ENCODE peak calls at places on chromosomes 4 and X, in nine cellular contexts. One of them, this sample, is unnamed. For H3K4me1, the result is how much of the 10 kb centered on the place peaks cover.

GRCh38 chr4:53767503-53767902 is 176.2 kb upstream of the LNX1 start:
- DNase-seq in gastrocnemius medialis: no peak
- DNase-seq in astrocyte: peak
- DNase-seq in cardiac muscle cell: no peak
- DNase-seq in stomach: no peak
- DNase-seq in upper lobe of right lung: no peak
- DNase-seq in kidney: no peak
- DNase-seq in A549: no peak
- DNase-seq in psoas muscle: no peak
- DNase-seq in this sample: no peak

GRCh38 chr4:153806073-153806472 is 17.2 kb upstream of the SFRP2 start:
- DNase-seq in gastrocnemius medialis: no peak
- DNase-seq in cardiac muscle cell: no peak
- DNase-seq in stomach: no peak
- DNase-seq in astrocyte: no peak
- DNase-seq in A549: no peak
- DNase-seq in psoas muscle: no peak
- DNase-seq in upper lobe of right lung: peak
- DNase-seq in kidney: peak
- DNase-seq in this sample: no peak

GRCh38 chr4:134024251-134024650 is 177.3 kb downstream of the PABPC4L start:
- DNase-seq in A549: no peak
- DNase-seq in upper lobe of right lung: no peak
- DNase-seq in astrocyte: peak
- DNase-seq in psoas muscle: no peak
- DNase-seq in cardiac muscle cell: peak
- DNase-seq in gastrocnemius medialis: no peak
- DNase-seq in kidney: no peak
- DNase-seq in stomach: no peak
- DNase-seq in this sample: no peak

GRCh38 chr4:38190717-38191178 is 230.6 kb downstream of the PTTG2 start:
- DNase-seq in A549: no peak
- DNase-seq in psoas muscle: peak
- DNase-seq in stomach: no peak
- DNase-seq in astrocyte: peak
- DNase-seq in upper lobe of right lung: no peak
- DNase-seq in gastrocnemius medialis: peak
- DNase-seq in cardiac muscle cell: peak
- DNase-seq in kidney: peak
- DNase-seq in this sample: no peak

GRCh38 chrX:70089575-70090297 is 27.5 kb downstream of the OTUD6A start:
- DNase-seq in cardiac muscle cell: no peak
- DNase-seq in A549: no peak
- DNase-seq in astrocyte: peak
- DNase-seq in psoas muscle: no peak
- DNase-seq in gastrocnemius medialis: no peak
- DNase-seq in stomach: no peak
- DNase-seq in upper lobe of right lung: no peak
- DNase-seq in kidney: no peak
- DNase-seq in this sample: no peak

GRCh38 chr4:109946120-109946519 is 33.4 kb downstream of the EGF start:
- DNase-seq in upper lobe of right lung: no peak
- DNase-seq in gastrocnemius medialis: no peak
- DNase-seq in stomach: no peak
- DNase-seq in psoas muscle: no peak
- DNase-seq in astrocyte: no peak
- DNase-seq in cardiac muscle cell: no peak
- DNase-seq in kidney: no peak
- DNase-seq in A549: no peak
- DNase-seq in this sample: no peak

GRCh38 chr4:126583509-126583908 is 1049.2 kb upstream of the INTU start:
- DNase-seq in astrocyte: no peak
- DNase-seq in cardiac muscle cell: peak
- DNase-seq in A549: no peak
- DNase-seq in kidney: no peak
- DNase-seq in stomach: no peak
- DNase-seq in psoas muscle: no peak
- DNase-seq in upper lobe of right lung: no peak
- DNase-seq in gastrocnemius medialis: no peak
- DNase-seq in this sample: no peak

GRCh38 chrX:8813036-8813435 is 11.9 kb upstream of the FAM9A start:
- DNase-seq in upper lobe of right lung: no peak
- DNase-seq in cardiac muscle cell: no peak
- DNase-seq in A549: no peak
- DNase-seq in gastrocnemius medialis: no peak
- DNase-seq in astrocyte: no peak
- DNase-seq in kidney: no peak
- DNase-seq in psoas muscle: no peak
- DNase-seq in stomach: no peak
- DNase-seq in this sample: no peak

GRCh38 chrX:53266175-53266574 is 15.2 kb downstream of the IQSEC2 start:
- DNase-seq in A549: no peak
- DNase-seq in gastrocnemius medialis: no peak
- DNase-seq in kidney: no peak
- DNase-seq in stomach: no peak
- DNase-seq in psoas muscle: no peak
- DNase-seq in astrocyte: no peak
- DNase-seq in upper lobe of right lung: no peak
- DNase-seq in cardiac muscle cell: no peak
- DNase-seq in this sample: no peak

GRCh38 chrX:150225266-150225665 is 137.9 kb upstream of the MAMLD1 start:
- DNase-seq in astrocyte: no peak
- DNase-seq in A549: no peak
- DNase-seq in stomach: no peak
- DNase-seq in cardiac muscle cell: no peak
- DNase-seq in gastrocnemius medialis: no peak
- DNase-seq in kidney: no peak
- DNase-seq in upper lobe of right lung: no peak
- DNase-seq in psoas muscle: no peak
- DNase-seq in this sample: no peak

GRCh38 chr4:164943192-164943591 is 34.3 kb downstream of the TRIM61 start:
- DNase-seq in A549: no peak
- DNase-seq in cardiac muscle cell: no peak
- DNase-seq in upper lobe of right lung: no peak
- DNase-seq in gastrocnemius medialis: no peak
- DNase-seq in astrocyte: no peak
- DNase-seq in kidney: no peak
- DNase-seq in psoas muscle: no peak
- DNase-seq in stomach: no peak
- DNase-seq in this sample: no peak
- H3K4me1 ChIP-seq in A549: under half
- H3K4me1 ChIP-seq in cardiac muscle cell: under half
- H3K4me1 ChIP-seq in upper lobe of right lung: under half
- H3K4me1 ChIP-seq in gastrocnemius medialis: under half
- H3K4me1 ChIP-seq in astrocyte: under half
- H3K4me1 ChIP-seq in kidney: under half
- H3K4me1 ChIP-seq in psoas muscle: under half
- H3K4me1 ChIP-seq in stomach: under half
- H3K4me1 ChIP-seq in this sample: under half

GRCh38 chr4:75490155-75490554 is 24.0 kb downstream of the RCHY1 start:
- DNase-seq in gastrocnemius medialis: no peak
- DNase-seq in psoas muscle: no peak
- DNase-seq in cardiac muscle cell: no peak
- DNase-seq in kidney: no peak
- DNase-seq in astrocyte: no peak
- DNase-seq in stomach: no peak
- DNase-seq in A549: no peak
- DNase-seq in upper lobe of right lung: no peak
- DNase-seq in this sample: no peak
- TF ChIP-seq CTCF in gastrocnemius medialis: no peak
- TF ChIP-seq CTCF in psoas muscle: peak
- TF ChIP-seq CTCF in cardiac muscle cell: peak
- TF ChIP-seq CTCF in kidney: peak
- TF ChIP-seq CTCF in astrocyte: no peak
- TF ChIP-seq CTCF in stomach: no peak
- TF ChIP-seq CTCF in A549: peak
- TF ChIP-seq CTCF in upper lobe of right lung: no peak
- TF ChIP-seq CTCF in this sample: peak

DNA sequence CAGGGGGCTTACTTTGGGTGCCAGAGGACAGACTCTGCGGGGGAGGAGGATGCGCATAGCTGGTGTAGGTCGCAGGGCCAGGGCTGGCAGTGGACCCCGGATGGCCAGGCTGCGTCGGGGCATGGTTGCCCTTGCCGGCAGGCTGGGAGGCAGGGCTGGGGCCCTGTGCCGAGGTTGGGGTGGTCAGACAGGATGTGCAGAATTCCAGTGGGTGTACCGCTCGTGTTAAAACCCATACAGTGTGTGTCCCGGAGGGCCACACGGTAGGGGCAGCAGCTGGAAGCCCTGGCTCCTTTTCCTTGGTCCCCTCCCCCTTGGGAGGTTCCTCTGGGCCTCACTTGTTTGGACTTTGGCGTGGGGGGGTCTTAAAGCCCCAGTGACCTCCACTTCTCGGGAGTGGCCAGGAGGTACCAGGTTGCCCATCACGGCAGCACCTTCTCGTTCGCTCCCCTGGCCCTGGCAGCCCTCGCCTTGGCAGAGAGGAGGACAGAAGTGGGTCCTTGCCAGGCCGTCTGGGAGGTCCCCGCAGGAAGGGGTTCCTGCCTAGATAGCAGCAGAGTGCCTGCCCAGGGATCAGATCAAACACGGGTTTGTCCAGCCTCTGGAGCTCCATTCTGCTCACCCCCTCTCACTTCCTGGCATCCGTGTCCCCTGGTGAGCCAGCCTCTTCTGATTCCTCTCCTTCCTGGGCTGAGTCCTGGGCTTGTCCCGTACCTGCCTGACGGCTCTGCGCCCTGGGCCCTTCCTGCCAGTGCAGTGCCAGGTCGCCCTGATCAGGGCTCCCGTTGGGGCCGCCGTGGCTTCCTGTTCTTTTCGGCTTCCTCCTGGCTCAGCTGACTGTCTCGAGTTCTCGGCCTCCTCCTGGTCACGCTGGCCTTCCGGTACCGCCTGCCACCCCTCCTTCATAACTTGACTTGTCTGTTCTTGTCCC is 56.7 kb upstream of the HGFAC start:
- DNase-seq in upper lobe of right lung: peak
- DNase-seq in cardiac muscle cell: no peak
- DNase-seq in psoas muscle: no peak
- DNase-seq in stomach: no peak
- DNase-seq in A549: no peak
- DNase-seq in kidney: peak
- DNase-seq in astrocyte: no peak
- DNase-seq in gastrocnemius medialis: peak
- DNase-seq in this sample: peak
- H3K4me1 ChIP-seq in upper lobe of right lung: under half
- H3K4me1 ChIP-seq in cardiac muscle cell: under half
- H3K4me1 ChIP-seq in psoas muscle: under half
- H3K4me1 ChIP-seq in stomach: under half
- H3K4me1 ChIP-seq in A549: under half
- H3K4me1 ChIP-seq in kidney: under half
- H3K4me1 ChIP-seq in astrocyte: under half
- H3K4me1 ChIP-seq in gastrocnemius medialis: under half
- H3K4me1 ChIP-seq in this sample: under half

DNA sequence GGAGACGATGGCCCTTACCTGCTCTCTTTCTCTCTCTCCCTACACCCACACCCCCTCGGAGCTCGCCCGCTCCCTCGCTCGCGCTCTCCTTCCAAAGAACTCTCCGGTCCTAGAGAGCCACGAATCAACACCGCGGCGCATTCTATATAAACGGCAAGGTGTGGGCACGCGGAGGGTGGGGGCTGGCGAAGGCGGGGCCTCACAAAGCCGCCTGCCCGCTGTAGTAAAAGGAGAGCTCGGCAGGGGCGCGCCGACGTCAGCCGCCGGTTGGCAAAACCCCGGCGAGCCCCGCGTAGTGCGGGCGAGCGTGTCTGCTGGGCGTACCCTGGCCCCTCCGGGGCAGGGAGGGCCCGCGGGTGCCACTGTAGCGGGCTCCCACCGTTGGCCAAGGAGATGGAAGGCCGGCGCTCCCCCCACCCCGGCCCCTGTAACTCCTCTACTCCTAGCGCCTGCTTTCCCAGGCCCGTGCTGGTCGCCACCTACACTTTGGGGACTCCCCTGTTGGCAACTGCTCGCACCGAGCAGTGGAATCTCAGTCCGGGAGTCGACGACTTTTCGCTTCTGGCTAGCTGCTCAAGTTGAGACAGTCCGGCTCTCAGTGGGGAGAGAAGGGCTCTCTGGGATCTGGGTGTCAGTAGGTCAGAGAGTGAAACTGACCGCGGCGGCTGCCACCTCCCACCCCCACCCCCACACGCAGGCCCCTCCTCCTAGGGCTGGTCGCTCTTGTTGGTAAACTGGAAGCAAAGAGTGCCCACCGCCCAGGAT is 325.5 kb upstream of the F9 start:
- DNase-seq in cardiac muscle cell: peak
- DNase-seq in astrocyte: peak
- DNase-seq in gastrocnemius medialis: peak
- DNase-seq in upper lobe of right lung: peak
- DNase-seq in psoas muscle: peak
- DNase-seq in A549: peak
- DNase-seq in kidney: peak
- DNase-seq in stomach: peak
- DNase-seq in this sample: no peak
- TF ChIP-seq CTCF in cardiac muscle cell: no peak
- TF ChIP-seq CTCF in astrocyte: no peak
- TF ChIP-seq CTCF in gastrocnemius medialis: peak
- TF ChIP-seq CTCF in upper lobe of right lung: no peak
- TF ChIP-seq CTCF in psoas muscle: no peak
- TF ChIP-seq CTCF in A549: no peak
- TF ChIP-seq CTCF in kidney: no peak
- TF ChIP-seq CTCF in stomach: no peak
- TF ChIP-seq CTCF in this sample: no peak

DNA sequence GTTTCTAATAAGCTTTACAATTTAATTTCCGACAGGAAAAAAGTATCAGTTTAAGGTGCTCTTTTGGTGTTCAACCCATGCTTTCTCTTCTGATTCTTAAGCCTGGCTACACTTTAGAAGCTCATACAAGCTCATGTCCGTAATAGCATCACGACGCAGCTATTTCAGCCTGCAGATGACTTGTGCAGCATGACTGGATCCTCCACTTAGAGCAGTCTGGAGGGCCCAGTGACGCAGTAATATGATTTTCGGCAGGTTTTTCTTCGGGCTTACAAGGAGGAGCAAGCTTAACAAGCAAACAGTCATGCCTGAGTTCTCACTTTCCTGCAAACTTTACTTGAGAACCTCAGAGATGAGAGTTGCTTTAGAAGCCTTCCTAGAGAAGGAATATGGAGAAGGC is 85.3 kb upstream of the MAML3 start:
- DNase-seq in astrocyte: no peak
- DNase-seq in gastrocnemius medialis: no peak
- DNase-seq in cardiac muscle cell: no peak
- DNase-seq in kidney: no peak
- DNase-seq in stomach: no peak
- DNase-seq in A549: no peak
- DNase-seq in upper lobe of right lung: no peak
- DNase-seq in psoas muscle: no peak
- DNase-seq in this sample: no peak
- H3K4me1 ChIP-seq in astrocyte: under half
- H3K4me1 ChIP-seq in gastrocnemius medialis: under half
- H3K4me1 ChIP-seq in cardiac muscle cell: half or more
- H3K4me1 ChIP-seq in kidney: under half
- H3K4me1 ChIP-seq in stomach: under half
- H3K4me1 ChIP-seq in A549: under half
- H3K4me1 ChIP-seq in upper lobe of right lung: under half
- H3K4me1 ChIP-seq in psoas muscle: half or more
- H3K4me1 ChIP-seq in this sample: under half

GRCh38 chr4:185396724-185397402 is at the start of gene ANKRD37:
- DNase-seq in psoas muscle: peak
- DNase-seq in cardiac muscle cell: peak
- DNase-seq in A549: no peak
- DNase-seq in upper lobe of right lung: peak
- DNase-seq in gastrocnemius medialis: peak
- DNase-seq in stomach: peak
- DNase-seq in kidney: peak
- DNase-seq in astrocyte: peak
- DNase-seq in this sample: peak
- TF ChIP-seq CTCF in psoas muscle: peak
- TF ChIP-seq CTCF in cardiac muscle cell: no peak
- TF ChIP-seq CTCF in A549: no peak
- TF ChIP-seq CTCF in upper lobe of right lung: no peak
- TF ChIP-seq CTCF in gastrocnemius medialis: no peak
- TF ChIP-seq CTCF in stomach: no peak
- TF ChIP-seq CTCF in kidney: no peak
- TF ChIP-seq CTCF in astrocyte: no peak
- TF ChIP-seq CTCF in this sample: no peak

GRCh38 chrX:37846558-37846933 is 825 bp downstream of the DYNLT3 start:
- DNase-seq in gastrocnemius medialis: no peak
- DNase-seq in cardiac muscle cell: no peak
- DNase-seq in A549: no peak
- DNase-seq in stomach: no peak
- DNase-seq in psoas muscle: no peak
- DNase-seq in astrocyte: no peak
- DNase-seq in upper lobe of right lung: no peak
- DNase-seq in kidney: no peak
- DNase-seq in this sample: no peak
- H3K4me1 ChIP-seq in gastrocnemius medialis: under half
- H3K4me1 ChIP-seq in cardiac muscle cell: under half
- H3K4me1 ChIP-seq in A549: under half
- H3K4me1 ChIP-seq in stomach: under half
- H3K4me1 ChIP-seq in psoas muscle: under half
- H3K4me1 ChIP-seq in astrocyte: under half
- H3K4me1 ChIP-seq in upper lobe of right lung: under half
- H3K4me1 ChIP-seq in kidney: under half
- H3K4me1 ChIP-seq in this sample: under half